ENCODE peak calls at places on chromosome X, in seven cellular contexts. C, L, A, Z, N, G and J are unnamed samples.

GRCh38 chrX:71103110-71103983 is 3.2 kb downstream of the CXorf65 start:
- DNase-seq in C (no peak), L (no peak), Z (peak), G (no peak), A (peak), N (no peak), J (no peak)

GRCh38 chrX:26414534-26414933 is 198.6 kb downstream of the MAGEB5 start:
- DNase-seq in A (no peak), G (no peak), Z (no peak), L (no peak), N (no peak), C (no peak), J (no peak)

GRCh38 chrX:70998402-70999027 is 67.6 kb upstream of the SLC7A3 start:
- DNase-seq in Z (peak), C (peak), N (peak), L (peak), G (peak), A (no peak), J (no peak)

GRCh38 chrX:53332204-53332603 is 50.8 kb upstream of the IQSEC2 start:
- DNase-seq in Z (no peak), A (no peak), N (no peak), G (no peak), C (no peak), L (no peak), J (no peak)

GRCh38 chrX:45372151-45372550 is 171.5 kb upstream of the DIPK2B start:
- DNase-seq in L (no peak), Z (no peak), G (no peak), N (no peak), C (no peak), A (no peak), J (no peak)

GRCh38 chrX:150692837-150693781 is at the start of gene MTMR1:
- DNase-seq in C (no peak), N (no peak), Z (no peak), G (no peak), L (no peak), A (peak), J (no peak)

GRCh38 chrX:100817340-100817739 is 2.9 kb upstream of the CSTF2 start:
- DNase-seq in L (no peak), G (no peak), C (no peak), Z (no peak), N (no peak), A (no peak), J (no peak)

GRCh38 chrX:25206761-25207160 is 191.0 kb upstream of the ARX start:
- DNase-seq in Z (no peak), N (peak), G (peak), L (no peak), C (no peak), A (no peak), J (no peak)

GRCh38 chrX:117957128-117957527 is 159.5 kb downstream of the KLHL13 start:
- DNase-seq in C (no peak), G (peak), A (no peak), L (peak), Z (no peak), N (peak), J (no peak)

GRCh38 chrX:45479835-45480422 is 279.3 kb upstream of the DIPK2B start:
- DNase-seq in L (peak), Z (no peak), N (peak), C (peak), G (peak), A (no peak), J (peak)

GRCh38 chrX:12979011-12979629 is 4.2 kb downstream of the TMSB4X start:
- DNase-seq in L (no peak), C (no peak), Z (no peak), N (no peak), G (no peak), A (no peak), J (no peak)

GRCh38 chrX:29541038-29541437 is 674.3 kb upstream of the MAGEB2 start:
- DNase-seq in A (no peak), Z (no peak), G (no peak), C (no peak), L (no peak), N (no peak), J (no peak)

GRCh38 chrX:17836830-17837229 is 24.3 kb downstream of the RAI2 start:
- DNase-seq in N (no peak), A (no peak), Z (no peak), L (no peak), G (no peak), C (no peak), J (no peak)

GRCh38 chrX:45633419-45633818 is 432.7 kb upstream of the DIPK2B start:
- DNase-seq in A (no peak), N (no peak), L (no peak), C (no peak), G (no peak), Z (no peak), J (no peak)

GRCh38 chrX:50814701-50815476 is 895 bp upstream of the SHROOM4 start:
- DNase-seq in C (no peak), A (no peak), L (no peak), N (peak), G (peak), Z (no peak), J (no peak)

GRCh38 chrX:9906919-9907318 is 60.2 kb upstream of the CLDN34 start:
- DNase-seq in N (peak), A (peak), C (no peak), G (no peak), L (no peak), Z (peak), J (no peak)

GRCh38 chrX:110667706-110668105 is 127.9 kb downstream of the CHRDL1 start:
- DNase-seq in Z (peak), N (no peak), C (no peak), G (no peak), L (no peak), A (no peak), J (no peak)

GRCh38 chrX:30627818-30628652 is 25.2 kb upstream of the GK start:
- DNase-seq in Z (no peak), N (no peak), L (peak), C (peak), A (no peak), G (no peak), J (no peak)

GRCh38 chrX:121154858-121155404 is 107.5 kb downstream of the GLUD2 start:
- DNase-seq in C (no peak), L (no peak), Z (no peak), G (no peak), A (no peak), N (no peak), J (no peak)

GRCh38 chrX:134692990-134693389 is 34.7 kb upstream of the PLAC1 start:
- DNase-seq in L (peak), G (peak), C (no peak), A (no peak), N (peak), Z (no peak), J (no peak)

GRCh38 chrX:41090568-41091238 is 5.5 kb downstream of the USP9X start:
- DNase-seq in L (no peak), C (peak), A (no peak), N (no peak), G (peak), Z (no peak), J (no peak)

GRCh38 chrX:9534686-9535085 is 69.8 kb downstream of the TBL1X start:
- DNase-seq in Z (no peak), C (peak), A (no peak), G (peak), N (peak), L (peak), J (no peak)

GRCh38 chrX:69133561-69134542 is 31.4 kb downstream of the PJA1 start:
- DNase-seq in G (peak), A (peak), L (peak), Z (peak), C (peak), N (peak), J (peak)

GRCh38 chrX:1244164-1245076 is 24.2 kb upstream of the CSF2RA start:
- DNase-seq in C (no peak), G (no peak), L (no peak), Z (peak), N (no peak), A (no peak), J (no peak)

GRCh38 chrX:1242901-1243402 is 25.7 kb upstream of the CSF2RA start:
- DNase-seq in C (no peak), G (no peak), A (no peak), N (no peak), Z (peak), L (no peak), J (no peak)

GRCh38 chrX:1248381-1249061 is 20.1 kb upstream of the CSF2RA start:
- DNase-seq in G (no peak), A (no peak), Z (peak), N (no peak), L (no peak), C (peak), J (no peak)

GRCh38 chrX:1249101-1249887 is 19.3 kb upstream of the CSF2RA start:
- DNase-seq in G (no peak), C (peak), N (no peak), L (no peak), Z (peak), A (no peak), J (no peak)

DNA sequence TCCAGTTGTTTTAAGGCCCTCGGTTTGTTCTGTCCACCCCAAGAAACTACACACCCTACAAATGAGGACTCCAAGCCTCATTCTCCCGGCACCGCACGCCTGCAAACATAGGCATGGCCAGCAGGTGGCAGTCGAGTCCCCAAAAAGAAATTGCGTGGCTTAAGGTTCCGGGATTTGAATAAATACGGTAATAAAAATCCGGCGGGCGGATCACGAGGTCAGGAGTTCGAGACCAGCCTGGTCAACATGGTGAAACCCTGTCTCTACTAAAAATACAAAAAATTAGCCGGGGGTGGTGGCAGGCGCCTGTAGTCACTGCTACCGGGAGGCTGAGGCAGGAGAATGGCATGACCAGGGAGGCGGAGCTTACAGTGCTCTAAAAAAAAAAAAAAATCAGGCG is 21.8 kb upstream of the CSF2RA start:
- DNase-seq in Z (peak), N (no peak), A (peak), G (no peak), L (peak), C (peak), J (peak)
- H2AFZ ChIP-seq in Z (no peak), N (no peak), A (no peak), G (no peak), L (no peak), C (no peak), J (no peak)

GRCh38 chrX:21947671-21948070 is 7.2 kb downstream of the SMS start:
- DNase-seq in Z (peak), G (no peak), L (no peak), N (no peak), A (no peak), C (no peak), J (no peak)
- H3K27ac ChIP-seq in Z (no peak), G (peak), L (peak), N (peak), A (peak), C (no peak), J (no peak)

DNA sequence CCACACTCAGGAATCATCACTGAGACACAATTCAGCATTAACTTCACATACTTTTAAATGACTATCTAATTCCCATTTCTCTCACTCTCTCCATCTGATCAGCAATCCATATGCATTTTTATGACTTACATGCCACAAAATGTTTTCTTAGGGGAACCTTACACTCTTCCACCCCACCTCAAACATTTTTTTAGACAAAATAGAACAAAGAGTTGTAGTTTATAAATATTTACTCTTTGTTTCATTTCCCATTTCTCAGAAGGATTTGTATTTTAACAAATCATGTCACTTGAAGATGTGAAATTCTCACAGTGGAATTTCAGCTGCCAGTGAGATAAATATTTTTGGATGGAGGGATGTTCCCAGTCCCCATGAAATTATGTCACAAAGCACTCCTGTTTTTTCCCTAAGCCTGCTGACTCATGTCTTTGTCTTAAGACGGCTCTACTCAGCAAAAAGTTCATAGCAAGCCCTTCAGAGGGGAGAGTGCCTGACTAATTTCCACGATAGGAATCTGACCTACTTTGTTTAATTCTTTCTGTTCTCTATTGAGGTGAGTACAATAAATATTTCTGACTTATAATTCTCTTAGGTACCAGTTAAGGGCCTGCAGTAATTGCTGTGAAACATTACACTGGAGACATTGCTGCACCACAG is 257.7 kb downstream of the THOC2 start:
- DNase-seq in G (no peak), Z (no peak), A (no peak), C (no peak), L (no peak), N (peak), J (no peak)
- H2AFZ ChIP-seq in G (no peak), Z (no peak), A (no peak), C (no peak), L (no peak), N (no peak), J (no peak)

GRCh38 chrX:39327255-39327654 is 526.0 kb downstream of the MID1IP1 start:
- DNase-seq in A (no peak), L (no peak), G (no peak), N (no peak), C (no peak), Z (no peak), J (no peak)
- H3K27ac ChIP-seq in A (no peak), L (no peak), G (no peak), N (no peak), C (no peak), Z (no peak), J (no peak)

GRCh38 chrX:154372612-154373022 is 1.8 kb downstream of the FLNA start:
- DNase-seq in N (peak), A (no peak), G (peak), C (peak), L (peak), Z (no peak), J (no peak)

GRCh38 chrX:154370882-154371770 is 3.3 kb downstream of the FLNA start:
- DNase-seq in N (peak), G (peak), A (peak), C (peak), L (peak), Z (peak), J (peak)

GRCh38 chrX:154370300-154370881 is 4.0 kb downstream of the FLNA start:
- DNase-seq in L (peak), Z (no peak), G (no peak), A (peak), C (no peak), N (no peak), J (no peak)

GRCh38 chrX:154373340-154374306 is 811 bp downstream of the FLNA start:
- DNase-seq in A (no peak), Z (peak), N (peak), L (peak), G (peak), C (peak), J (peak)

GRCh38 chrX:154371771-154372300 is 2.6 kb downstream of the FLNA start:
- DNase-seq in G (no peak), A (no peak), L (no peak), N (no peak), C (no peak), Z (no peak), J (no peak)
- H2AFZ ChIP-seq in G (no peak), A (no peak), L (no peak), N (no peak), C (no peak), Z (no peak), J (no peak)

GRCh38 chrX:19750028-19750786 is 137.2 kb downstream of the SH3KBP1 start:
- DNase-seq in A (no peak), N (no peak), L (no peak), C (no peak), Z (no peak), G (no peak), J (no peak)

GRCh38 chrX:19752043-19752442 is 135.4 kb downstream of the SH3KBP1 start:
- DNase-seq in A (no peak), N (no peak), L (no peak), Z (no peak), C (no peak), G (no peak), J (no peak)

GRCh38 chrX:19753368-19753767 is 134.0 kb downstream of the SH3KBP1 start:
- DNase-seq in Z (no peak), L (no peak), G (no peak), C (no peak), N (no peak), A (no peak), J (no peak)

GRCh38 chrX:19748898-19749680 is 138.3 kb downstream of the SH3KBP1 start:
- DNase-seq in C (no peak), N (no peak), G (no peak), A (no peak), Z (no peak), L (no peak), J (no peak)

DNA sequence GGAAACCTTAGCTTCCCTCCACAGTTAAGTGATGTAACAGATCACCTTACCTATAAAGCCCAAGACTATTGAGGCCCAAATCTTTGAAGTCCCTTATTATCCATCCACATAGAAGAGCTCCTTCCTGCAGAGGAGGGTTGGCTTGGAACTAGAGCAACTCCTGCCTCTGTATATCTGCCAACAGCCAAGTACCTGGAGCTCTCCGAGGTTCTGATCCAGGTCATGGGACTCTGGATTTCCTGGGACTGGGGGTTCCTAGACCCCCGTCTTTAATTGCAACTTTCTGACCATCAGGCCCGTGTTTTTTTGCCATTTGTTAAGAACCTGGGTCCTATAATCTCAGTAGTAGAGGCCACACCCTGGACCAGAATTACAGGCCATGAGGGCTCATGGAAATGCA is 136.3 kb downstream of the SH3KBP1 start:
- DNase-seq in L (no peak), N (no peak), G (no peak), C (no peak), A (no peak), Z (no peak), J (no peak)
- H3K27ac ChIP-seq in L (no peak), N (no peak), G (no peak), C (no peak), A (no peak), Z (no peak), J (no peak)

DNA sequence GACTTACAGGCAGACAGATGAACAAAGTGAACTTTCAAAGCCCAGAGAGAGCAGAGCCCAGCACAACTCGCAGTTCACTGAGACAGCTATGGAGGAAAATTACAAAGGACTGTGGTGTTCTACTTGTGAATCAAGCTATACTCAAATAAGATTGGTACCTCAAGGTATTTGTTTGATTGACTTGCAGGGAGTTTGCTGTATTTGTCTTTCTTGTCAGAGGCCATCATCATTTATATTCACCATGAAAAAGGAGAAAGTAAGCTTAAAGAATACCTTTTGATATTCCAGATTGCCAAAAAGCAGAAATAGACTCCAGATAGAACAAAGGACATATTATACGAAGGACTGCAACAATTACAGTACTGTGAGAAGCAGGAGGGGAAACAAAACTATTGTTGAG is 1047.9 kb downstream of the RPA4 start:
- DNase-seq in L (no peak), G (no peak), C (no peak), Z (no peak), N (no peak), A (no peak), J (no peak)
- H2AFZ ChIP-seq in L (no peak), G (no peak), C (no peak), Z (peak), N (no peak), A (no peak), J (no peak)

DNA sequence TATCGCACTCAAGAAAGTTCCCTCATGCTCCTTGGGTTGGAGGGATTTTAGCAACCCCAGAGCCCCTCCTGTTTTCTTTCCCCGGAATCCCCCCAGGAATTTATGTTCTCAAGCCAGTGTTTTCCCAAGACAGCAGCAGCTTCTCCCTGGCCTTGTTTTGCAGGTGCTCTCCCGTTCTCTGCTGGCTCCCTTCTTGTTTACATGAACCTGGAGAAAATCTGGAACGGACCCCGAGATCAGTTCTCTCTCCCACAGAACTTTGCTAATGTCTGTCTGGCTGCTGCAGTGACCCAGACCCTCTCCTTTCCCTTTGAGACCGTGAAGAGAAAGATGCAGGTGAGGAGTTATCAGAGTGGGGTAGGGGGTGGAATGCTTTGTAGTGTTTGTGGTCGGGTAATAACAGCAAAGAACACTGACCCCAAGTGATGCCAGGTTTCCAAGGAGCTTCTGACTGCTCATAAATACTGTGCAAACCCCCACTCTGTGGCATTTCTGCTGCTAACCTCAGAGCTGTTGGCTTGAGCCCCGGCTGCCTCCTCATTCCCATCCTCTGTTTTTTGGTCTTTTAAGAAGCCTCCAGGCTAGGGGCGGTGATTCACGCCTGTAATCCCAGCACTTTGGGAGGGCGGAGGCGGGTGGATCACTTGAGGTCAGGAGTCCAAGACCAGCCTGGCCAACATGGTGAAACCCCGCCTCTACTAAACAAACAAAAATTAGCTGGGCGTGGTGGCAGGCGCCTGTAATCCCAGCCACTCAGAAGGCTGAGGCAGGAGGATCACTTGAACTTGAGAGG is 11.1 kb downstream of the SLC25A43 start:
- DNase-seq in C (peak), A (no peak), Z (no peak), G (peak), N (peak), L (peak), J (peak)
- H3K27ac ChIP-seq in C (peak), A (peak), Z (no peak), G (no peak), N (no peak), L (peak), J (peak)

GRCh38 chrX:107602694-107603239 is 25.5 kb upstream of the PRPS1 start:
- DNase-seq in L (no peak), C (no peak), Z (no peak), G (no peak), N (no peak), A (no peak), J (no peak)
- H2AFZ ChIP-seq in L (no peak), C (no peak), Z (no peak), G (no peak), N (no peak), A (no peak), J (no peak)

GRCh38 chrX:130110379-130111219 is at the start of gene ELF4:
- DNase-seq in N (no peak), L (peak), G (peak), Z (no peak), A (peak), C (no peak), J (no peak)
- H3K27ac ChIP-seq in N (peak), L (peak), G (peak), Z (no peak), A (peak), C (no peak), J (peak)